ENCODE peak calls at places on chromosome 15, in nine cellular contexts. One of them, this sample, is unnamed.

GRCh38 chr15:31252386-31252785 is 74.2 kb upstream of the KLF13 start:
- DNase-seq in RWPE1: no peak
- DNase-seq in NCI-H1092 treated with DMSO at 0.1 percent for 48 hours: no peak
- DNase-seq in M059J: no peak
- DNase-seq in GM03348: no peak
- DNase-seq in nephron progenitor cell: no peak
- DNase-seq in activated T-helper 1 cell treated with anti-CD3 and anti-CD28 coated beads, Interleukin-2, amount 50 U/mL, for 16 hours: no peak
- DNase-seq in esophagus muscularis mucosa: no peak
- DNase-seq in small intestine: no peak
- DNase-seq in this sample: no peak

GRCh38 chr15:90036343-90036742 is 35.2 kb downstream of the ZNF710 start:
- DNase-seq in GM03348: no peak
- DNase-seq in nephron progenitor cell: peak
- DNase-seq in esophagus muscularis mucosa: no peak
- DNase-seq in M059J: no peak
- DNase-seq in NCI-H1092 treated with DMSO at 0.1 percent for 48 hours: no peak
- DNase-seq in activated T-helper 1 cell treated with anti-CD3 and anti-CD28 coated beads, Interleukin-2, amount 50 U/mL, for 16 hours: no peak
- DNase-seq in RWPE1: no peak
- DNase-seq in small intestine: no peak
- DNase-seq in this sample: no peak

GRCh38 chr15:39592500-39592899 is 11.6 kb downstream of the THBS1 start:
- DNase-seq in small intestine: no peak
- DNase-seq in GM03348: no peak
- DNase-seq in activated T-helper 1 cell treated with anti-CD3 and anti-CD28 coated beads, Interleukin-2, amount 50 U/mL, for 16 hours: no peak
- DNase-seq in M059J: peak
- DNase-seq in esophagus muscularis mucosa: no peak
- DNase-seq in nephron progenitor cell: no peak
- DNase-seq in RWPE1: no peak
- DNase-seq in NCI-H1092 treated with DMSO at 0.1 percent for 48 hours: no peak
- DNase-seq in this sample: peak

GRCh38 chr15:66565141-66565595 is 630 bp downstream of the LCTL start:
- DNase-seq in GM03348: no peak
- DNase-seq in nephron progenitor cell: no peak
- DNase-seq in M059J: peak
- DNase-seq in small intestine: no peak
- DNase-seq in RWPE1: no peak
- DNase-seq in esophagus muscularis mucosa: no peak
- DNase-seq in NCI-H1092 treated with DMSO at 0.1 percent for 48 hours: no peak
- DNase-seq in activated T-helper 1 cell treated with anti-CD3 and anti-CD28 coated beads, Interleukin-2, amount 50 U/mL, for 16 hours: no peak
- DNase-seq in this sample: no peak

GRCh38 chr15:72857331-72858065 is 73.9 kb upstream of the ADPGK start:
- DNase-seq in esophagus muscularis mucosa: peak
- DNase-seq in activated T-helper 1 cell treated with anti-CD3 and anti-CD28 coated beads, Interleukin-2, amount 50 U/mL, for 16 hours: no peak
- DNase-seq in RWPE1: no peak
- DNase-seq in small intestine: peak
- DNase-seq in M059J: no peak
- DNase-seq in NCI-H1092 treated with DMSO at 0.1 percent for 48 hours: no peak
- DNase-seq in GM03348: no peak
- DNase-seq in nephron progenitor cell: no peak
- DNase-seq in this sample: no peak

GRCh38 chr15:95300958-95301357 is 1029.5 kb upstream of the NR2F2 start:
- DNase-seq in small intestine: no peak
- DNase-seq in M059J: peak
- DNase-seq in NCI-H1092 treated with DMSO at 0.1 percent for 48 hours: no peak
- DNase-seq in RWPE1: no peak
- DNase-seq in esophagus muscularis mucosa: no peak
- DNase-seq in nephron progenitor cell: no peak
- DNase-seq in GM03348: peak
- DNase-seq in activated T-helper 1 cell treated with anti-CD3 and anti-CD28 coated beads, Interleukin-2, amount 50 U/mL, for 16 hours: no peak
- DNase-seq in this sample: peak

GRCh38 chr15:87403973-87404372 is 852.6 kb downstream of the NTRK3 start:
- DNase-seq in RWPE1: no peak
- DNase-seq in M059J: no peak
- DNase-seq in esophagus muscularis mucosa: no peak
- DNase-seq in nephron progenitor cell: no peak
- DNase-seq in NCI-H1092 treated with DMSO at 0.1 percent for 48 hours: no peak
- DNase-seq in activated T-helper 1 cell treated with anti-CD3 and anti-CD28 coated beads, Interleukin-2, amount 50 U/mL, for 16 hours: no peak
- DNase-seq in small intestine: no peak
- DNase-seq in GM03348: no peak
- DNase-seq in this sample: no peak

GRCh38 chr15:74251187-74251811 is 15.2 kb downstream of the CCDC33 start:
- DNase-seq in esophagus muscularis mucosa: no peak
- DNase-seq in GM03348: no peak
- DNase-seq in nephron progenitor cell: no peak
- DNase-seq in activated T-helper 1 cell treated with anti-CD3 and anti-CD28 coated beads, Interleukin-2, amount 50 U/mL, for 16 hours: no peak
- DNase-seq in M059J: no peak
- DNase-seq in small intestine: no peak
- DNase-seq in NCI-H1092 treated with DMSO at 0.1 percent for 48 hours: no peak
- DNase-seq in RWPE1: no peak
- DNase-seq in this sample: no peak

GRCh38 chr15:39066677-39067076 is 502.1 kb upstream of the RASGRP1 start:
- DNase-seq in esophagus muscularis mucosa: no peak
- DNase-seq in activated T-helper 1 cell treated with anti-CD3 and anti-CD28 coated beads, Interleukin-2, amount 50 U/mL, for 16 hours: no peak
- DNase-seq in small intestine: no peak
- DNase-seq in M059J: no peak
- DNase-seq in RWPE1: no peak
- DNase-seq in NCI-H1092 treated with DMSO at 0.1 percent for 48 hours: no peak
- DNase-seq in nephron progenitor cell: no peak
- DNase-seq in GM03348: no peak
- DNase-seq in this sample: no peak

GRCh38 chr15:56965614-56966013 is 47.2 kb downstream of the TCF12 start:
- DNase-seq in activated T-helper 1 cell treated with anti-CD3 and anti-CD28 coated beads, Interleukin-2, amount 50 U/mL, for 16 hours: no peak
- DNase-seq in M059J: no peak
- DNase-seq in GM03348: no peak
- DNase-seq in small intestine: peak
- DNase-seq in nephron progenitor cell: no peak
- DNase-seq in esophagus muscularis mucosa: no peak
- DNase-seq in RWPE1: no peak
- DNase-seq in NCI-H1092 treated with DMSO at 0.1 percent for 48 hours: no peak
- DNase-seq in this sample: no peak

This sample was measured in fibroblast of mammary gland.